ENCODE peak calls at places on chromosome 1, in ten cellular contexts. One of them, this sample, is unnamed.

GRCh38 chr1:150516050-150516591 is 569 bp downstream of the FALEC start:
- DNase-seq in dermis blood vessel endothelial cell: peak
- DNase-seq in kidney: peak
- DNase-seq in activated T-cell treated with anti-CD3 and anti-CD28 coated beads for 1 hour: no peak
- DNase-seq in amniotic epithelial cell: no peak
- DNase-seq in NCI-H446 treated with DMSO at 0.1 percent for 48 hours: no peak
- DNase-seq in mesothelial cell of epicardium: peak
- DNase-seq in epithelial cell of esophagus: no peak
- DNase-seq in HEK293T: peak
- DNase-seq in HuH-7.5: no peak
- DNase-seq in this sample: no peak

GRCh38 chr1:200306954-200307754 is 102.7 kb downstream of the ZNF281 start:
- DNase-seq in NCI-H446 treated with DMSO at 0.1 percent for 48 hours: no peak
- DNase-seq in kidney: no peak
- DNase-seq in activated T-cell treated with anti-CD3 and anti-CD28 coated beads for 1 hour: no peak
- DNase-seq in dermis blood vessel endothelial cell: peak
- DNase-seq in HuH-7.5: no peak
- DNase-seq in epithelial cell of esophagus: peak
- DNase-seq in HEK293T: peak
- DNase-seq in mesothelial cell of epicardium: no peak
- DNase-seq in amniotic epithelial cell: peak
- DNase-seq in this sample: peak

GRCh38 chr1:44723496-44724407 is 7.2 kb downstream of the RNU5D-1 start:
- DNase-seq in epithelial cell of esophagus: no peak
- DNase-seq in dermis blood vessel endothelial cell: no peak
- DNase-seq in NCI-H446 treated with DMSO at 0.1 percent for 48 hours: no peak
- DNase-seq in HEK293T: no peak
- DNase-seq in amniotic epithelial cell: no peak
- DNase-seq in activated T-cell treated with anti-CD3 and anti-CD28 coated beads for 1 hour: no peak
- DNase-seq in HuH-7.5: peak
- DNase-seq in mesothelial cell of epicardium: no peak
- DNase-seq in kidney: no peak
- DNase-seq in this sample: no peak

GRCh38 chr1:32695098-32695904 is 7.3 kb downstream of the SYNC start:
- DNase-seq in activated T-cell treated with anti-CD3 and anti-CD28 coated beads for 1 hour: no peak
- DNase-seq in amniotic epithelial cell: no peak
- DNase-seq in mesothelial cell of epicardium: no peak
- DNase-seq in HEK293T: no peak
- DNase-seq in NCI-H446 treated with DMSO at 0.1 percent for 48 hours: no peak
- DNase-seq in kidney: peak
- DNase-seq in HuH-7.5: no peak
- DNase-seq in dermis blood vessel endothelial cell: peak
- DNase-seq in epithelial cell of esophagus: no peak
- DNase-seq in this sample: peak

GRCh38 chr1:76254165-76255043 is 179.9 kb downstream of the ST6GALNAC3 start:
- DNase-seq in mesothelial cell of epicardium: no peak
- DNase-seq in dermis blood vessel endothelial cell: peak
- DNase-seq in amniotic epithelial cell: no peak
- DNase-seq in NCI-H446 treated with DMSO at 0.1 percent for 48 hours: peak
- DNase-seq in kidney: no peak
- DNase-seq in activated T-cell treated with anti-CD3 and anti-CD28 coated beads for 1 hour: no peak
- DNase-seq in HuH-7.5: no peak
- DNase-seq in HEK293T: no peak
- DNase-seq in epithelial cell of esophagus: peak
- DNase-seq in this sample: no peak

GRCh38 chr1:37477198-37477931 is 3.0 kb downstream of the ZC3H12A start:
- DNase-seq in kidney: peak
- DNase-seq in epithelial cell of esophagus: peak
- DNase-seq in dermis blood vessel endothelial cell: peak
- DNase-seq in mesothelial cell of epicardium: no peak
- DNase-seq in amniotic epithelial cell: peak
- DNase-seq in HuH-7.5: no peak
- DNase-seq in activated T-cell treated with anti-CD3 and anti-CD28 coated beads for 1 hour: peak
- DNase-seq in HEK293T: no peak
- DNase-seq in NCI-H446 treated with DMSO at 0.1 percent for 48 hours: peak
- DNase-seq in this sample: peak

GRCh38 chr1:234495231-234495990 is 16.4 kb upstream of the TARBP1 start:
- DNase-seq in activated T-cell treated with anti-CD3 and anti-CD28 coated beads for 1 hour: no peak
- DNase-seq in epithelial cell of esophagus: peak
- DNase-seq in amniotic epithelial cell: peak
- DNase-seq in mesothelial cell of epicardium: no peak
- DNase-seq in HuH-7.5: no peak
- DNase-seq in kidney: no peak
- DNase-seq in dermis blood vessel endothelial cell: peak
- DNase-seq in NCI-H446 treated with DMSO at 0.1 percent for 48 hours: no peak
- DNase-seq in HEK293T: no peak
- DNase-seq in this sample: no peak

GRCh38 chr1:63115527-63115926 is 206.8 kb upstream of the FOXD3 start:
- DNase-seq in mesothelial cell of epicardium: no peak
- DNase-seq in kidney: no peak
- DNase-seq in HEK293T: no peak
- DNase-seq in amniotic epithelial cell: no peak
- DNase-seq in epithelial cell of esophagus: no peak
- DNase-seq in NCI-H446 treated with DMSO at 0.1 percent for 48 hours: no peak
- DNase-seq in activated T-cell treated with anti-CD3 and anti-CD28 coated beads for 1 hour: no peak
- DNase-seq in HuH-7.5: no peak
- DNase-seq in dermis blood vessel endothelial cell: no peak
- DNase-seq in this sample: no peak

GRCh38 chr1:150567717-150568561 is 11.5 kb downstream of the MCL1 start:
- DNase-seq in activated T-cell treated with anti-CD3 and anti-CD28 coated beads for 1 hour: no peak
- DNase-seq in mesothelial cell of epicardium: peak
- DNase-seq in dermis blood vessel endothelial cell: peak
- DNase-seq in kidney: peak
- DNase-seq in NCI-H446 treated with DMSO at 0.1 percent for 48 hours: peak
- DNase-seq in HEK293T: peak
- DNase-seq in epithelial cell of esophagus: peak
- DNase-seq in HuH-7.5: no peak
- DNase-seq in amniotic epithelial cell: peak
- DNase-seq in this sample: peak

GRCh38 chr1:213996320-213997022 is 8.7 kb downstream of the PROX1 start:
- DNase-seq in NCI-H446 treated with DMSO at 0.1 percent for 48 hours: peak
- DNase-seq in activated T-cell treated with anti-CD3 and anti-CD28 coated beads for 1 hour: no peak
- DNase-seq in epithelial cell of esophagus: no peak
- DNase-seq in HEK293T: no peak
- DNase-seq in dermis blood vessel endothelial cell: peak
- DNase-seq in HuH-7.5: no peak
- DNase-seq in amniotic epithelial cell: no peak
- DNase-seq in kidney: no peak
- DNase-seq in mesothelial cell of epicardium: no peak
- DNase-seq in this sample: no peak

GRCh38 chr1:203871114-203871875 is 9.9 kb downstream of the SNRPE start:
- DNase-seq in amniotic epithelial cell: peak
- DNase-seq in kidney: no peak
- DNase-seq in NCI-H446 treated with DMSO at 0.1 percent for 48 hours: peak
- DNase-seq in HEK293T: peak
- DNase-seq in HuH-7.5: peak
- DNase-seq in epithelial cell of esophagus: peak
- DNase-seq in activated T-cell treated with anti-CD3 and anti-CD28 coated beads for 1 hour: no peak
- DNase-seq in mesothelial cell of epicardium: peak
- DNase-seq in dermis blood vessel endothelial cell: peak
- DNase-seq in this sample: peak

GRCh38 chr1:166391677-166392076 is 224.9 kb upstream of the FAM78B start:
- DNase-seq in HuH-7.5: no peak
- DNase-seq in activated T-cell treated with anti-CD3 and anti-CD28 coated beads for 1 hour: no peak
- DNase-seq in dermis blood vessel endothelial cell: no peak
- DNase-seq in epithelial cell of esophagus: peak
- DNase-seq in NCI-H446 treated with DMSO at 0.1 percent for 48 hours: no peak
- DNase-seq in amniotic epithelial cell: no peak
- DNase-seq in HEK293T: no peak
- DNase-seq in mesothelial cell of epicardium: no peak
- DNase-seq in kidney: no peak
- DNase-seq in this sample: no peak

GRCh38 chr1:206469411-206469932 is 804 bp upstream of the IKBKE start:
- DNase-seq in epithelial cell of esophagus: peak
- DNase-seq in amniotic epithelial cell: no peak
- DNase-seq in NCI-H446 treated with DMSO at 0.1 percent for 48 hours: no peak
- DNase-seq in mesothelial cell of epicardium: no peak
- DNase-seq in kidney: no peak
- DNase-seq in activated T-cell treated with anti-CD3 and anti-CD28 coated beads for 1 hour: no peak
- DNase-seq in HuH-7.5: no peak
- DNase-seq in dermis blood vessel endothelial cell: no peak
- DNase-seq in HEK293T: no peak
- DNase-seq in this sample: no peak

GRCh38 chr1:97636941-97637340 is 283.9 kb downstream of the DPYD start:
- DNase-seq in HuH-7.5: no peak
- DNase-seq in HEK293T: no peak
- DNase-seq in dermis blood vessel endothelial cell: no peak
- DNase-seq in NCI-H446 treated with DMSO at 0.1 percent for 48 hours: no peak
- DNase-seq in amniotic epithelial cell: peak
- DNase-seq in kidney: no peak
- DNase-seq in activated T-cell treated with anti-CD3 and anti-CD28 coated beads for 1 hour: no peak
- DNase-seq in mesothelial cell of epicardium: no peak
- DNase-seq in epithelial cell of esophagus: no peak
- DNase-seq in this sample: no peak

This sample was measured in HepG2.